ENCODE peak calls at places on chromosomes 3 and 15, in four cellular contexts. X is breast epithelium, T is HCT116, I is sigmoid colon. V is an unnamed sample.

GRCh38 chr3:157166559-157166958 is 6.6 kb upstream of the CCNL1 start:
- DNase-seq in T (no peak), I (no peak), X (no peak), V (no peak)

GRCh38 chr3:84998545-84998944 is 39.8 kb downstream of the CADM2 start:
- DNase-seq in T (no peak), I (no peak), X (no peak), V (no peak)

GRCh38 chr3:12188681-12189287 is 30.1 kb upstream of the TIMP4 start:
- DNase-seq in X (no peak), I (no peak), T (no peak), V (no peak)

GRCh38 chr3:44021646-44022594 is 219.8 kb upstream of the TOPAZ1 start:
- DNase-seq in X (no peak), I (no peak), T (no peak), V (peak; percentile 62)

GRCh38 chr3:197761784-197762183 is 12.1 kb downstream of the FYTTD1 start:
- DNase-seq in X (no peak), T (no peak), I (no peak), V (no peak)

GRCh38 chr3:120147072-120147871 is 53.0 kb upstream of the GSK3B start:
- DNase-seq in T (no peak), X (no peak), I (no peak), V (peak; percentile 61)

GRCh38 chr3:160999268-160999667 is 105.9 kb downstream of the B3GALNT1 start:
- DNase-seq in X (no peak), T (no peak), I (no peak), V (no peak)

GRCh38 chr3:107822308-107822707 is 268.5 kb downstream of the CD47 start:
- DNase-seq in T (no peak), X (no peak), I (no peak), V (no peak)

GRCh38 chr15:69750253-69750652 is 297.6 kb downstream of the RPLP1 start:
- DNase-seq in I (no peak), T (no peak), X (no peak), V (no peak)

GRCh38 chr3:25849641-25850040 is 59.8 kb downstream of the OXSM start:
- DNase-seq in I (no peak), X (no peak), T (no peak), V (no peak)

GRCh38 chr15:82660378-82660777 is 13.2 kb upstream of the CPEB1 start:
- DNase-seq in X (no peak), T (no peak), I (no peak), V (no peak)

GRCh38 chr15:65824031-65824743 is 32.1 kb upstream of the DENND4A start:
- DNase-seq in T (peak; percentile 58), X (no peak), I (peak; percentile 76), V (no peak)

GRCh38 chr15:66400351-66400774 is 13.7 kb downstream of the MAP2K1 start:
- DNase-seq in T (no peak), I (no peak), X (no peak), V (no peak)

GRCh38 chr3:197736010-197736490 is 654 bp downstream of the RUBCN start:
- DNase-seq in X (no peak), I (no peak), T (no peak), V (no peak)

GRCh38 chr15:71183063-71183462 is 67.8 kb downstream of the THSD4 start:
- DNase-seq in I (no peak), X (no peak), T (no peak), V (no peak)

GRCh38 chr3:9761919-9762318 is 7.8 kb downstream of the CAMK1 start:
- DNase-seq in I (no peak), T (no peak), X (no peak), V (no peak)

GRCh38 chr3:161247049-161247448 is 25.9 kb downstream of the NMD3 start:
- DNase-seq in T (no peak), X (no peak), I (no peak), V (no peak)

GRCh38 chr3:119891944-119892721 is 110.2 kb downstream of the NR1I2 start:
- DNase-seq in X (no peak), T (peak; percentile 46), I (no peak), V (no peak)

GRCh38 chr3:110066201-110066600 is 728.9 kb upstream of the DPPA4 start:
- DNase-seq in X (no peak), T (no peak), I (no peak), V (no peak)

GRCh38 chr15:46170326-46170725 is 535.5 kb downstream of the SQOR start:
- DNase-seq in X (no peak), I (no peak), T (no peak), V (no peak)

DNA sequence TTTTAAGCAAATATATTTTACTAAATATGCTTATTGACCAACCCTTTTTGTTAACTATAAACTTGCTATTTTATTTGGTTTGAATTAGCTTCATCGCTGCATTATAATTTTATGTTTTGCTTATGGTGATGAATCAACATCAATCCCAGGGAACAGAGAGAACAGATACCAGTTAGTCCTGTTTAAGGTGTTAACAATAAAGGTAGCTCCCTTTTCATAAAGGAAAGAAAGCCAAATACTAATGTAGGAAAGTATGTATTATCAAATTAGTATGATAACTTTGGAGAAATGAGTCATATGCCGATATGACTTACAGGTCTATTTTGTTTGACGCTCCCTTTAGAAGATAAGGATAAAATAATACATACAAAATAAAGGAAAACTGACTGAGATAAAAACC is 4.4 kb downstream of the OR5K2 start:
- DNase-seq in I (no peak), X (no peak), T (no peak), V (no peak)
- TF ChIP-seq POLR2AphosphoS5 in I (no peak), X (no peak), T (no peak), V (no peak)

DNA sequence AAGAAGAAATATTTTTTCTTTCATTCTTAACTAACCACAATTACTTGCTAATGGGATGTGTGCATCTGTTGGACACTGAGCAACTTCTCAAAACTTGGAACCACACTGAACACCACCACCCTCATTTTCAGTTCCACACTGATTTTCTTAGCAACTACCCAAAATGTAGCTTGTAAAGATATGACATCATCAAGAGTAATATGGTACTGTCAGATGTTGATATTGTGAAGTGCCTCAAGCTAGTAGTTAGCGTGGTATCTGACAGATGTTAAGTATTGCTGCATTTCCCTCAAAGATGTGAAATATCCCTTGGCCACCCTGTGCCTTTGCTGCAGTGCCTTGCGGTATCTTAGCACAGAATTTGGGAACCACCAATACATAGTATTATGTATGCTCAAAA is 9.3 kb downstream of the RFTN1 start:
- DNase-seq in T (no peak), I (no peak), X (no peak), V (no peak)
- TF ChIP-seq POLR2AphosphoS5 in T (no peak), I (no peak), X (no peak), V (no peak)

GRCh38 chr3:67700596-67700995 is 46.2 kb upstream of the SUCLG2 start:
- DNase-seq in I (no peak), T (no peak), X (no peak), V (no peak)
- TF ChIP-seq POLR2AphosphoS5 in I (no peak), T (no peak), X (no peak), V (no peak)

DNA sequence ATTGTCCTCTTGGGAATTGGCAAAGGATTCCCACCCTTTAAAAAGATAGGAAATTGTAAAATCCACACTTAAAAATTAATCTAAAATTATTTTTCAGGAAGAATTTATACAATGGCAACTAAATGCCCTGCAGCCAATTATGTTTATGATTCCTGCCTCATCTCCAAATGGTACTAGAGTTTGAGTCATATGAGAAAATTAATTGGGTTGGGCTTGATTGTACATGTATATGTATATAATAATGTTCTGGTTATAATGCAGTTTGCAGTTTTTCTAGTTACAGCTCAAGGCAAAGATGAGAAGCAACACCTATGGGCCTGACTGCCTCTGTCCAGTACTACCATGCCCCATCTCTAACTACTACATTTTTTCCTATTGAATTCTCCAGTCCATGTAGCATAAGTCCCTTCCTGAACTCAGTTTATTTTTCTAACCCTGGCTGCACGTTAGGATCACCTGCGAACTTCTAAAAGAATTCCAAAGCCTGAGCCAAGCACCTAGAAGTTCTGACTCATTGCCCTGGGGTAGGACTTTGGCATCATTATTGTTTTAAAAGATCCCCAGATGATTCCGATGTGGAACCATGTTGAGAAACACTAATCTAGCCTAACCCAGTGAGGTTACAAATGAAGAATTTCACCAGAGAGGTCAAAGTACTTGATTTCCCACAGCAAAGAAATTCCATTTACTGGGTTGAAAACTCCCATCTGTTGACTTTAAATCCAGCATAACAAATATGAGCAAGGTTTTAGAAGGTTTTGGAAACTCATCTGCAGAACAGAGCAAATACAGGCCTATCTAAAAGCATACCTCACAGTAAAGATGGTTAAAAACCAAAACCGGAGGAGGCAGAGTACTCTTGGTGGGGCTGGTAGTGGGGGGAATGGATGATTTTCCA is 19.4 kb downstream of the TGFBR2 start:
- DNase-seq in I (no peak), T (peak; percentile 80), X (no peak), V (no peak)
- TF ChIP-seq POLR2AphosphoS5 in I (no peak), T (peak; percentile 52), X (no peak), V (no peak)

DNA sequence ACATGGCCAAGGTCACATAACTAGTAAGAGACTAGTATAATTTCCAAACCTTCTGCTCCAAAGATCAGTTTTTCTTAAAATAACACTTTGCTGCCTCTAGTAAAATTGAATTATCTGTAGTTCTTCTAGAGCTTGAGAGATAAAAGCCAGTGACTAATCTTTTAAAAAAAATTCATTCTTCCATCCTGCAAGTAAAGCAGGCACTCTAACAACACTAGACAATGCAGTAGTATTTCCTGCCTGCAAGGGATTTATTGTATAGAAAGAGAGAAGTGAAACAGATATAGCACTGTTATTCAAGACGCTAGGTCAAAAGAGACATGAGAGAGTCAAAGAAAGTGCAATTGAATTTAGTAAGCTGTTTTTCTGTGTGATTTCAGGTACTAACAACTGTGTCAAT is 159.5 kb upstream of the TBC1D5 start:
- DNase-seq in I (no peak), T (no peak), X (no peak), V (no peak)
- TF ChIP-seq POLR2AphosphoS5 in I (no peak), T (no peak), X (no peak), V (no peak)

V was measured in upper lobe of left lung.